ENCODE peak calls at places on chromosome 21, in ten cellular contexts. H, A, K, L, W, P, C, R, V and O are unnamed samples.

GRCh38 chr21:29534448-29534847 is 235.7 kb downstream of the BACH1 start:
- DNase-seq in P (no peak), H (no peak), L (no peak), W (no peak), R (no peak), A (no peak), K (no peak), C (no peak), V (no peak), O (no peak)

GRCh38 chr21:34967509-34968289 is 81.4 kb downstream of the RUNX1 start:
- DNase-seq in A (no peak), V (no peak), W (no peak), H (no peak), R (no peak), L (no peak), K (no peak), P (no peak), C (peak; percentile 31), O (no peak)

GRCh38 chr21:15015622-15016471 is 49.0 kb downstream of the NRIP1 start:
- DNase-seq in P (no peak), H (no peak), K (no peak), V (peak; percentile 78), R (no peak), W (no peak), A (no peak), C (peak; percentile 93), L (no peak), O (peak; percentile 93)

GRCh38 chr21:42593007-42593814 is 60.2 kb upstream of the PDE9A start:
- DNase-seq in C (peak; percentile 42), R (peak; percentile 87), W (peak; percentile 60), H (peak; percentile 85), V (no peak), A (peak; percentile 70), L (peak; percentile 68), P (peak; percentile 42), K (peak; percentile 60), O (no peak)

GRCh38 chr21:31173881-31174555 is 135.7 kb upstream of the KRTAP19-8 start:
- DNase-seq in V (no peak), P (no peak), W (no peak), L (no peak), H (no peak), C (no peak), A (peak; percentile 44), R (no peak), K (no peak), O (no peak)

GRCh38 chr21:41615613-41616012 is 107.7 kb upstream of the TMPRSS2 start:
- DNase-seq in P (no peak), V (peak; percentile 94), C (peak; percentile 99), R (no peak), A (no peak), W (no peak), L (no peak), H (no peak), K (no peak), O (peak; percentile 100)

GRCh38 chr21:17386498-17386897 is 126.3 kb upstream of the CXADR start:
- DNase-seq in K (no peak), L (no peak), W (no peak), P (no peak), V (no peak), R (no peak), C (no peak), H (no peak), A (no peak), O (no peak)

GRCh38 chr21:40231979-40232378 is 364.7 kb downstream of the PCP4 start:
- DNase-seq in H (no peak), K (no peak), A (no peak), W (no peak), V (no peak), L (no peak), C (no peak), P (no peak), R (no peak), O (no peak)

GRCh38 chr21:30233636-30234035 is 17.7 kb upstream of the CLDN8 start:
- DNase-seq in V (no peak), L (no peak), R (no peak), P (no peak), K (no peak), C (peak; percentile 78), A (no peak), H (no peak), W (no peak), O (no peak)

GRCh38 chr21:37436180-37436579 is 69.6 kb downstream of the DYRK1A start:
- DNase-seq in A (no peak), L (no peak), K (no peak), W (no peak), H (no peak), C (no peak), R (no peak), P (no peak), V (no peak), O (no peak)
- H3K4me3 ChIP-seq in A (no peak overlapping the region), L (no peak overlapping the region), K (no peak overlapping the region), W (no peak overlapping the region), H (no peak overlapping the region), C (no peak overlapping the region), R (no peak overlapping the region), P (no peak overlapping the region), V (no peak overlapping the region), O (no peak overlapping the region)

GRCh38 chr21:24179110-24179509 is 1428.2 kb downstream of the MRPL39 start:
- DNase-seq in L (no peak), W (no peak), K (no peak), V (no peak), P (no peak), H (no peak), R (no peak), C (no peak), A (no peak), O (no peak)
- TF ChIP-seq CTCF in L (no peak), W (no peak), K (no peak), V (no peak), P (no peak), H (no peak), R (no peak), C (no peak), A (no peak), O (no peak)

DNA sequence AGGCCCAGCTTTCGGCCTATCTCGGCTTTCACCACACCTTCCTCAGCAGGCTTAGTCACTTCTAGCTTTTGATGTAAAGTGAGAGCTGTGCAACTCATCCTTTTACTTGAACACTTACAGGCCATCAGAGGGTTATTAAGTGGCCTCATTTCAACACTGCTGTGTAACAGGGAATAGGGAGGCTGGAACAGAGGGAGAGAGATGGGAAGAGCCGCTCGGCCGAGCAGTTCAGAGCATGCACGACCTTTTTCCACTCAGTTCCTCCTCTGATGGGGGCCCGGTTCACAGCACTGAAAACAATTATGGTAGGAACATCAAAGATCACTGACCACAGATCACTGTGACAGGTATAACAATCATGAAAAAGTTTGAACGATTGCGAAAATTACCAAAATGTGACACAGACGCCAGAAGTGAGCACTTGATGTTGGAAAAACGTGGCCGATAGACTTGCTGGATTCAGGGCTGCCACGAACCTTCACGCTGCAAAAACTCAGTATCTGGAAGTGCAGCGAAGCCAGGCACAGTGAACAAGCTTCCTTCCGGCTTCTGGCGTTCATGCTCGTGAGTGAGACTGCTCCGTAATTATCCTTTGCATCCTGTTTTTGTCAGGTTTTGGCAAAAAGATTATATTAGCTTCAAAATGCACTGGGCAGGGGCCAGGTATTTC is 28.6 kb downstream of the AGPAT3 start:
- DNase-seq in P (no peak), L (no peak), H (no peak), C (peak; percentile 59), W (no peak), K (no peak), V (no peak), A (no peak), R (no peak), O (no peak)
- H3K4me3 ChIP-seq in P (no peak overlapping the region), L (no peak overlapping the region), H (no peak overlapping the region), C (no peak overlapping the region), W (peak overlapping the region; percentile 5), K (no peak overlapping the region), V (no peak overlapping the region), A (no peak overlapping the region), R (no peak overlapping the region), O (no peak overlapping the region)

DNA sequence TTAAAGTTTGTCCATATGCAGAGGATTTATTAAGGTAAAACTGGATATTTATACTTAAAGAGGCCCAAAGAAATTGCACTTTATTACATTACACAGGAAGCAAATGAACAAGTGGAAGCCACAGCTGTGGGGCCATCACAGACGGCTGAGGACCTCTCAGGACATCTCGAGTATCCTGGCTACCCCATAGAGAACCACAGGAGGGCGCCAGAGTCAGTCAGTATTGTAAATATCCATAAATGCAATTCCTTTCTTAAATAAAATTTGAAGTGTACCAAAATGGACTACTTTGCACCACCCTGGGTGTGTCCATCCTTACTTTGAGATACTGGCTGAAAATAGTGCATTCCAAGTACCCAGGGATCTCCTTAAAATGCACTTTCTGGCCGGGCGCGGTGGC is 257.2 kb downstream of the MRPL39 start:
- DNase-seq in V (no peak), H (no peak), C (peak; percentile 66), R (no peak), A (peak; percentile 22), P (no peak), W (no peak), L (no peak), K (no peak), O (no peak)
- TF ChIP-seq CTCF in V (peak; percentile 62), H (no peak), C (peak; percentile 80), R (no peak), A (peak; percentile 31), P (peak; percentile 31), W (no peak), L (no peak), K (no peak), O (peak; percentile 60)